ENCODE peak calls at places on chromosomes 16 and 17, in seven cellular contexts. P is fibroblast of pulmonary artery, K is astrocyte of the spinal cord, R is GM13977, Y is GM20000, S is cardiac fibroblast, A is left ventricle myocardium inferior. H is an unnamed sample.

GRCh38 chr17:65550075-65550635 is 11.3 kb downstream of the AXIN2 start:
- DNase-seq in P (no peak), K (no peak), R (no peak), Y (no peak), S (no peak), A (no peak), H (no peak)

GRCh38 chr16:24051125-24051524 is 205.0 kb upstream of the CACNG3 start:
- DNase-seq in P (no peak), K (no peak), R (no peak), Y (no peak), S (no peak), A (no peak), H (no peak)

GRCh38 chr16:75479421-75479990 is 15.0 kb upstream of the TMEM170A start:
- DNase-seq in P (no peak), K (no peak), R (no peak), Y (peak), S (no peak), A (no peak), H (no peak)

GRCh38 chr16:85638695-85639409 is 25.7 kb downstream of the GSE1 start:
- DNase-seq in P (no peak), K (no peak), R (no peak), Y (no peak), S (no peak), A (no peak), H (no peak)

GRCh38 chr17:65346166-65346565 is 209.0 kb downstream of the RGS9 start:
- DNase-seq in P (no peak), K (peak), R (no peak), Y (no peak), S (no peak), A (no peak), H (no peak)

GRCh38 chr17:29096094-29096493 is 53.2 kb downstream of the PIPOX start:
- DNase-seq in P (no peak), K (no peak), R (no peak), Y (no peak), S (no peak), A (no peak), H (no peak)

GRCh38 chr17:9645858-9646555 is 690 bp downstream of the USP43 start:
- DNase-seq in P (no peak), K (peak), R (peak), Y (peak), S (no peak), A (peak), H (peak)

GRCh38 chr17:81527591-81528383 is at the start of gene FSCN2:
- DNase-seq in P (no peak), K (no peak), R (no peak), Y (no peak), S (no peak), A (no peak), H (no peak)

DNA sequence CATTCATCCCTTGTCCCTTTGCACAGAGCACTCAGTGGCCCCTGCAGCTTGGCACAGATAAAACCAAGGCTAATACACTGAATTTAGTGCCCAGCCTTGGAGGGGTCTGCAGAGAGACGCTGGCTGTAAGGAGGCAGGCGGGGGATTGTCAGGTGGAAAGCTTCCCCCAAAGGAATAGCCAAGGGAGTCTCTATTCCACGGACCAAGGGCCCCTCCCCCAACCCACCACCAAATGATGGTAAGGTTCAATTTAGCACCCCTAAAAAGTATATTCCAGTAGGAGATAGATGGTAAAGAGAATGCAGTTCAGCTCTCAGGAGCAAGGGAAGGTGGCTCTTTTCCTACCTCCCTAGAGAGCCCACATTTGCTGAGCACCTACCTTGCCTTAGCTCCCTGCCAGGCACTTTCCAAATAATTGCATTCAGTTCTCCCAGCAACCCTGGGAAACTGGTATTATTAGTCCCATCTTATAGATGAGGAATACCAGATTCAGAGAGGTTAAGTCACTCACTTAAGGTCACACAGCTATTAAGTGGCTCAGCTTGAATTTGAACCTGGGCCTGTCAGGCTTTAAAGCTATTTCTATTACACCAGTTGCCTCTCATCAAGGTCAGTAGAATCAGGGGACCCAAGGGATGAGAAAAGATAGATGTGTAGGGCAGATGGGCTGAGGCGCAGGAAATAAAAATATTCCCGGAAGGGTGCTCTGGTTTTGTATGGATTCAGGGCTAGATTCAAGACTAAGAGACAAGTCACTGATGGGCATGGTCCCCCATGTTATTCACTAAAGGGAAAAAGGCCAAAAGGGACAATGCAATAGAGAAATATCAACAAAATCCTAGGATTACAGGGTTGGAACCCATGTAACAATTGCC is 20.0 kb upstream of the ZFHX3 start:
- DNase-seq in P (no peak), K (no peak), R (no peak), Y (no peak), S (no peak), A (no peak), H (no peak)
- TF ChIP-seq CTCF in P (no peak), K (no peak), R (no peak), Y (no peak), S (no peak), A (no peak), H (no peak)

DNA sequence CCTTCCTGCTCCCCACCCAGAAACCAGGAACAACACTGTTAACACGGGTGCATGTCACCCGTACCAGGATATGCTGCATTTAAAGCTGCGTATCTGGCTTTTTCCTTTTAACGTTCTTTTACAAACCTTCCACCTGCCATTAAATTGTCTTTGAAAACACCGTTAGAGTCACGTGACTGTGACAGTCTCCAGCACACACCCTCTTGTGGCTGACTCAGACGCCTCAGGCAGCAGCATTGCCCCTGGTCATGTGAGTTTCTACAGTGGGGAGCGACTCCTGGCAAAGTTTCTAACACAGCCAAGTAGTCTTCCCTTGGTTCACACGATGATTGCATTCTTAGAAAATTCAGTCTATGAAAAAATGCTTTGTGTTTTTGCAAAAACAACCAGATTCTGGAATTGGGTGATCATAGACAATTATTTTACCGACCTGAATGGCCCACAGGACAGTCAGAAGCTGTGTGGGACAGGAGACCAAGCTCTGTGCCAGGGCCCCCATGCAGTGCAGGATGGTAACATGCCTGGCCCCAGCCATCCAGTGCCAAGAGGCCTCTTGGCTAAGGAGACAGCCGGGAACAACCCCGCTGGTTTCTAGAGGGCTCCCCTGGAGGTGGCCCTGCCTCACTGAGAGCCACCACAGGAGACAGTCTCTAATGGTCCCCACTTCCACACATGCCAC is 199.1 kb downstream of the KATNIP start:
- DNase-seq in P (peak), K (peak), R (peak), Y (peak), S (peak), A (peak), H (peak)
- TF ChIP-seq CTCF in P (peak), K (peak), R (peak), Y (no peak), S (peak), A (peak), H (no peak)

GRCh38 chr17:49898547-49899490 is 51.0 kb upstream of the TAC4 start:
- DNase-seq in P (peak), K (no peak), R (no peak), Y (no peak), S (peak), A (no peak), H (no peak)
- TF ChIP-seq CTCF in P (no peak), K (peak), R (no peak), Y (no peak), S (no peak), A (no peak), H (peak)

GRCh38 chr16:70508752-70509151 is 14.6 kb downstream of the COG4 start:
- DNase-seq in P (peak), K (no peak), R (no peak), Y (peak), S (peak), A (no peak), H (no peak)
- TF ChIP-seq CTCF in P (peak), K (peak), R (peak), Y (no peak), S (no peak), A (peak), H (peak)

GRCh38 chr17:3828151-3828851 is 17.7 kb downstream of the NCBP3 start:
- DNase-seq in P (no peak), K (peak), R (no peak), Y (no peak), S (no peak), A (no peak), H (no peak)

GRCh38 chr17:3826191-3826590 is 19.9 kb downstream of the NCBP3 start:
- DNase-seq in P (no peak), K (no peak), R (no peak), Y (no peak), S (no peak), A (no peak), H (no peak)

GRCh38 chr17:3828852-3829232 is 17.2 kb downstream of the NCBP3 start:
- DNase-seq in P (no peak), K (no peak), R (no peak), Y (no peak), S (no peak), A (no peak), H (no peak)

DNA sequence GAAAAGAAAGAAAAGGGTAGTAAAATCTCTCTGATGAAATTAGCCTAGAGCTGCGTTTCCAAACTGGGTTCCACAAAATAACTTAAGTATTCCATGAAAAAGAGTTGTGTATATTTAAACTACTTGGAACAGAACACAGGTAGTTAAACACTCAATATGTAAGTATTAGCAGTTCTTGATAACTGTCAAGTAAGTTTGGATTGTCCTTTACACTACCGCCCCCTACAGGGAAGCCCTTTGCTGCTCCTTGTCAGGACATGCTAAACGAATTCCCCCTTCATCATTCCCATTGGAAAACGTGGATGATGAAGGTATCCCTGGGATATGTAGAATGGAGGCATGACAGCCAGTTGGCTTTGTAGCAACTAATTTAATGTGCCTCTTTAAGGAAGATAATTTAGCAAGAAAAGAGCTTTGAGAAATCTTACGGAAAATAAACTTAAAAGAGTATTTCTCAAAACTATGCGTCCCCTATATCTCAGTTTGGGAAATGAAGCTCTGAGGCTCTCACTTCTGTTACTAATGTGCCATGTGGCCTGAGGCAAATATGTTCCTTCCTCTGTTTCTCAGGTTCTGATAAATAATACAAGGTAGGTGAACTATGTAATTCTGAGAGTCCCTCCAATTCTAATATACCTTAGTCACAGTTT is 18.8 kb downstream of the NCBP3 start:
- DNase-seq in P (peak), K (peak), R (peak), Y (peak), S (peak), A (no peak), H (peak)
- TF ChIP-seq CTCF in P (peak), K (peak), R (peak), Y (peak), S (peak), A (peak), H (peak)

DNA sequence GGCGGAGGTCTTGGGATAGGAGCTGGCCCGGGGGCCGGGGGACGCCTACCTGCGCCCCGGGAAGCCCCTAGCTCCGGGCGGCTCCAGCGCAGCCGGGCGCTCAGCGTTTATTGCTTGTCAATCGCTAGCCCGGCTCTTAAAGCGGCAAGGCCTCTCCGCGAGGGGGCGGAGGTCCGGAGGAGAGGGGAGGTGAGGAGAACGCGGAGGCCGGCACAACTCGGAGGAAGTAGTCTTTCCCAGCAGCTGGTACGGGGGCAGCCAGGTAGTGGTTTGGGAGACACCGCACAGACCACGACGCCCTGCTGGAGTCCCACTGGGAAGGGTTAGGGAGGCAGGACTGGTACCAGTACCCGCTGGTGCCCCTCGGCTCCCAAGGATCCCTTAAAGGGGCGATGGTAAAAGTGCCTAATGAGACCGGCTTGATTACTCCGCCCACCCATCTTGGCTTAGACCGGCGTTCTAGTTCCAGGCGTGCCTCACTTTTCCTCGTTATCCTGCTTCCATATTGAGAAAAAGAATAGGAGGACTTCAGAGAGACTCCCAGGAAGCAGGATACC is at the start of gene MPP2:
- DNase-seq in P (peak), K (peak), R (peak), Y (peak), S (peak), A (peak), H (peak)
- TF ChIP-seq CTCF in P (peak), K (peak), R (peak), Y (no peak), S (peak), A (peak), H (peak)

GRCh38 chr17:48067245-48067644 is 19.1 kb downstream of the NFE2L1 start:
- DNase-seq in P (no peak), K (no peak), R (no peak), Y (no peak), S (no peak), A (no peak), H (no peak)

GRCh38 chr17:48068491-48068961 is 20.4 kb downstream of the NFE2L1 start:
- DNase-seq in P (peak), K (peak), R (no peak), Y (no peak), S (peak), A (no peak), H (no peak)

GRCh38 chr17:48066192-48066591 is 18.0 kb downstream of the NFE2L1 start:
- DNase-seq in P (no peak), K (no peak), R (no peak), Y (no peak), S (no peak), A (no peak), H (no peak)

GRCh38 chr17:48064638-48065037 is 16.5 kb downstream of the NFE2L1 start:
- DNase-seq in P (no peak), K (no peak), R (no peak), Y (no peak), S (no peak), A (no peak), H (no peak)

DNA sequence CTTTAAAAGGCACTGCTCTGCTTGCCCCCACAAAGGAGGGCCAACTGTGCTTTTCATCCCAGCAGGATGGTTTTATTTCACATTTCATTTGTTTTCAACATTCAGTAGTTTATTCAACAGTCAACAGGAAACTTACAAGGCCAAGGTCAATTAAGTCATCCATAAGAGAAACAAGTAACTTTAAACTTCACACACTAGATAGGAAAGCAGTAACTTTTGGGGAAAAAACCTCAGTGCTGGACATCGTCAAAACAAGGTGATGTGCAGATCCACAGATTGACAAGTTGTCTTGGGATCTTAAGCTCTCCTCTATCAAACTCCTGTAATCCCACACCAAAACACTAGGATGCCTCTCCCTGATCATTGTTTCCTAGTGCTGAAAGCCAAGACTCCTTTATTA is 18.5 kb downstream of the NFE2L1 start:
- DNase-seq in P (no peak), K (no peak), R (no peak), Y (no peak), S (no peak), A (no peak), H (no peak)
- TF ChIP-seq CTCF in P (peak), K (peak), R (no peak), Y (no peak), S (no peak), A (no peak), H (no peak)

DNA sequence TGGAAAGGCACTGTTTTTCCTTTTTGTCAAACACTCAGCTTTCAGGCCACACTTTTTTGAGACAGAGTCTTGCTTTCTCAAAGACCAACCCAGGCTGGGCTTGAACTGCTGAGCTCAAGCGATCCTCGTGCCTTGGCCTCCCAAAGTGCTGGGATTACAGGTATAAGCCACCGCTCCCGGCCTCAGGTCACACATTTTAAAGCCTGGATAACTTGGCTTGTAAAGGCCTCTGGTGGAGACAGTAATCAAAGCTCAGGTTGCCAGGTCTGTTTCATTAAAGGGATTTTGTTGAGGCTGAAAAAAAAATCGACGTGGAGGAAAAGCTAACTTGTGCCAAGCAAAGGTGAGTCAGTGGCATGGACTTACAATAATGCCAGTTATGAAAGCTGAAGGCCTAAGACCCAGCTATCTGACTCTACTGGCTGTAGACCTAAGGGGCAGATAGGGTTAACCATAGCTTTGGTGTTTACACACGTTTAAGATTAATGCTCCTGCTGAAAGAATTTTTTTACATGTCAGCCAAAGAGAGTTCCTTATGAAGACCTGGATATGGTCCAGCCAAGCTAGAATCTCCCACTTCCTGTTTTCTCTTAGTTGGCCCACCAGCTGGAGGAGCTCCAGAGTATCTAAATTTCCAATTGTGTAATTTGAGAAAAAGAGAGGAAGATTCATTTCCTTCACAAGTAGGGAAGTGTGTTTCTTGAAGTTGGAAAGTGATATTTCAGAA is 910 bp downstream of the NBR1 start:
- DNase-seq in P (peak), K (peak), R (no peak), Y (no peak), S (peak), A (no peak), H (peak)
- TF ChIP-seq CTCF in P (peak), K (peak), R (peak), Y (no peak), S (peak), A (peak), H (peak)